ENCODE peak calls at places on chromosomes 12 and 14, in eight cellular contexts. L, U, V, Y, Z, X, I and N are unnamed samples.

GRCh38 chr14:22168092-22168955 is 420.7 kb downstream of the DAD1 start:
- DNase-seq in V (no peak), X (peak), U (peak), L (no peak), Y (no peak), I (no peak), Z (no peak), N (no peak)

GRCh38 chr12:124238886-124239285 is 56.0 kb upstream of the RFLNA start:
- DNase-seq in Y (no peak), Z (no peak), V (no peak), I (no peak), X (no peak), U (no peak), L (no peak), N (no peak)

GRCh38 chr12:95784286-95784685 is 6.3 kb downstream of the NTN4 start:
- DNase-seq in X (peak), Z (no peak), Y (peak), I (no peak), V (no peak), U (no peak), L (no peak), N (no peak)

GRCh38 chr12:26097046-26097878 is 27.6 kb downstream of the BHLHE41 start:
- DNase-seq in U (peak), V (peak), L (peak), Y (peak), I (peak), Z (no peak), X (peak), N (peak)

GRCh38 chr12:84512751-84513150 is 399.8 kb downstream of the SLC6A15 start:
- DNase-seq in U (no peak), L (no peak), I (no peak), Y (no peak), Z (no peak), V (no peak), X (no peak), N (no peak)

GRCh38 chr12:5996459-5996858 is 51.4 kb upstream of the ANO2 start:
- DNase-seq in I (no peak), Z (no peak), V (no peak), X (no peak), Y (peak), L (no peak), U (no peak), N (no peak)

GRCh38 chr12:3101309-3102022 is 24.3 kb downstream of the TSPAN9 start:
- DNase-seq in Y (no peak), Z (no peak), V (no peak), X (no peak), L (no peak), I (no peak), U (no peak), N (no peak)

GRCh38 chr14:60249321-60250251 is 565 bp downstream of the PPM1A start:
- DNase-seq in Z (no peak), X (peak), V (peak), U (peak), L (peak), Y (peak), I (no peak), N (peak)

GRCh38 chr12:101931498-101932326 is 54.3 kb downstream of the DRAM1 start:
- DNase-seq in L (no peak), X (no peak), U (no peak), Z (no peak), Y (no peak), I (no peak), V (no peak), N (no peak)

GRCh38 chr12:130110910-130111309 is 51.4 kb upstream of the FZD10 start:
- DNase-seq in Y (no peak), U (no peak), Z (no peak), I (no peak), V (no peak), L (no peak), X (no peak), N (no peak)

GRCh38 chr14:53845813-53846693 is 110.6 kb downstream of the BMP4 start:
- DNase-seq in Y (no peak), L (no peak), V (no peak), I (no peak), Z (no peak), X (no peak), U (no peak), N (no peak)

GRCh38 chr12:45234134-45234865 is 18.4 kb downstream of the ANO6 start:
- DNase-seq in X (peak), U (no peak), Z (peak), I (peak), L (no peak), Y (peak), V (peak), N (no peak)

GRCh38 chr12:52924764-52925716 is 20.2 kb upstream of the KRT8 start:
- DNase-seq in I (no peak), X (peak), U (no peak), Y (peak), L (no peak), Z (peak), V (no peak), N (no peak)

GRCh38 chr12:3214508-3215365 is 137.6 kb downstream of the TSPAN9 start:
- DNase-seq in L (no peak), Z (no peak), X (no peak), V (no peak), Y (no peak), U (no peak), I (no peak), N (no peak)

GRCh38 chr12:109830718-109831117 is 2.5 kb downstream of the TRPV4 start:
- DNase-seq in Z (no peak), I (no peak), L (no peak), X (no peak), Y (no peak), U (no peak), V (no peak), N (no peak)

GRCh38 chr14:88919502-88919901 is 95.1 kb downstream of the TTC8 start:
- DNase-seq in I (no peak), Y (no peak), V (no peak), L (no peak), X (no peak), Z (no peak), U (no peak), N (no peak)

GRCh38 chr12:32261638-32262037 is 137.7 kb upstream of the FGD4 start:
- DNase-seq in Z (no peak), I (no peak), U (peak), Y (no peak), X (no peak), L (no peak), V (no peak), N (no peak)

GRCh38 chr12:30962047-30962446 is 35.5 kb downstream of the TSPAN11 start:
- DNase-seq in U (no peak), I (no peak), X (no peak), Y (no peak), Z (no peak), V (no peak), L (no peak), N (no peak)